ENCODE peak calls at places on chromosomes 13 and 19, in six cellular contexts. One of them, this sample, is unnamed.

GRCh38 chr13:112445411-112446271 is 69.5 kb downstream of the SPACA7 start:
- DNase-seq in ovary: no peak
- DNase-seq in upper lobe of left lung: peak; percentile 16
- DNase-seq in uterus: no peak
- DNase-seq in cardiac muscle cell: no peak
- DNase-seq in naive thymus-derived CD4-positive, alpha-beta T cell: no peak
- DNase-seq in this sample: no peak

GRCh38 chr19:35861640-35862160 is 5.0 kb downstream of the KIRREL2 start:
- DNase-seq in ovary: no peak
- DNase-seq in upper lobe of left lung: no peak
- DNase-seq in uterus: no peak
- DNase-seq in cardiac muscle cell: no peak
- DNase-seq in naive thymus-derived CD4-positive, alpha-beta T cell: no peak
- DNase-seq in this sample: no peak

GRCh38 chr19:5958851-5959122 is 19.2 kb downstream of the RANBP3 start:
- DNase-seq in ovary: no peak
- DNase-seq in upper lobe of left lung: no peak
- DNase-seq in uterus: no peak
- DNase-seq in cardiac muscle cell: no peak
- DNase-seq in naive thymus-derived CD4-positive, alpha-beta T cell: no peak
- DNase-seq in this sample: no peak

GRCh38 chr19:19482785-19483625 is 32.3 kb downstream of the TSSK6 start:
- DNase-seq in ovary: no peak
- DNase-seq in upper lobe of left lung: no peak
- DNase-seq in uterus: no peak
- DNase-seq in cardiac muscle cell: no peak
- DNase-seq in naive thymus-derived CD4-positive, alpha-beta T cell: no peak
- DNase-seq in this sample: no peak

GRCh38 chr13:31965361-31966066 is 66.1 kb upstream of the FRY start:
- DNase-seq in ovary: no peak
- DNase-seq in upper lobe of left lung: no peak
- DNase-seq in uterus: no peak
- DNase-seq in cardiac muscle cell: no peak
- DNase-seq in naive thymus-derived CD4-positive, alpha-beta T cell: no peak
- DNase-seq in this sample: peak; percentile 54

GRCh38 chr19:23799321-23799720 is 40.6 kb upstream of the ZNF681 start:
- DNase-seq in ovary: no peak
- DNase-seq in upper lobe of left lung: no peak
- DNase-seq in uterus: no peak
- DNase-seq in cardiac muscle cell: peak; percentile 9
- DNase-seq in naive thymus-derived CD4-positive, alpha-beta T cell: peak; percentile 66
- DNase-seq in this sample: no peak

GRCh38 chr19:11181488-11181887 is 15.9 kb downstream of the KANK2 start:
- DNase-seq in ovary: no peak
- DNase-seq in upper lobe of left lung: no peak
- DNase-seq in uterus: no peak
- DNase-seq in cardiac muscle cell: no peak
- DNase-seq in naive thymus-derived CD4-positive, alpha-beta T cell: no peak
- DNase-seq in this sample: no peak

GRCh38 chr19:39696418-39696817 is 7.9 kb upstream of the LGALS14 start:
- DNase-seq in ovary: no peak
- DNase-seq in upper lobe of left lung: no peak
- DNase-seq in uterus: no peak
- DNase-seq in cardiac muscle cell: no peak
- DNase-seq in naive thymus-derived CD4-positive, alpha-beta T cell: no peak
- DNase-seq in this sample: no peak

GRCh38 chr19:52622261-52622660 is 15.9 kb downstream of the ZNF83 start:
- DNase-seq in ovary: no peak
- DNase-seq in upper lobe of left lung: no peak
- DNase-seq in uterus: no peak
- DNase-seq in cardiac muscle cell: peak; percentile 9
- DNase-seq in naive thymus-derived CD4-positive, alpha-beta T cell: no peak
- DNase-seq in this sample: no peak

GRCh38 chr13:37960427-37960826 is 90.9 kb upstream of the TRPC4 start:
- DNase-seq in ovary: no peak
- DNase-seq in upper lobe of left lung: no peak
- DNase-seq in uterus: no peak
- DNase-seq in cardiac muscle cell: no peak
- DNase-seq in naive thymus-derived CD4-positive, alpha-beta T cell: no peak
- DNase-seq in this sample: no peak

DNA sequence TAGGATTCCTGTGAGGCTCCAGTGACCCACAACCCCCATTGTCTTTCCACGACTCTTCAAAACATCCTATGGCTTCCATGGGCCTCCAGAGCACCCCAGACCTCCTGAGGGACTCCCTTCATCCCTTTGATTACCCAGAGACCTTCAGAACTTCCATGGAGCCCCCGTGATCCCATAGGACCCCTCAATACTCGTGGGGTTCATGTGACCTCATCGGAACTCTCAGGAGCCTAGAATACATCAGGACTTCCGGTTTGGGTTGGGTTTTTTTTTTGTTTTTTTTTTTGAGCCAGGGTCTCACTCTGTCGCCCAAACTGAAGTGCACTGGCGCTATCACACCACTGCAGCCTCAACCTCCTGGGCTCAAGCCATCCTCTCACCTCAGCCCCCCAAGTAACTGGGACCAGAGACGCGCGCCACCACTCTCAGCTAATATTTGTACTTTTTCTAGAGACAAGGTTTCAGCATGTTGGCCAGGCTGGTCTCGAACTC is 778 bp downstream of the ALDH16A1 start:
- DNase-seq in ovary: peak; percentile 48
- DNase-seq in upper lobe of left lung: no peak
- DNase-seq in uterus: no peak
- DNase-seq in cardiac muscle cell: no peak
- DNase-seq in naive thymus-derived CD4-positive, alpha-beta T cell: no peak
- DNase-seq in this sample: no peak
- H3K4me1 ChIP-seq in ovary: no peaks in the 10 kb centered on the region
- H3K4me1 ChIP-seq in upper lobe of left lung: peaks cover 45% of the 10 kb centered on the region
- H3K4me1 ChIP-seq in uterus: peaks cover 2% of the 10 kb centered on the region
- H3K4me1 ChIP-seq in cardiac muscle cell: peaks cover 2% of the 10 kb centered on the region
- H3K4me1 ChIP-seq in naive thymus-derived CD4-positive, alpha-beta T cell: peaks cover 15% of the 10 kb centered on the region
- H3K4me1 ChIP-seq in this sample: peaks cover 11% of the 10 kb centered on the region

DNA sequence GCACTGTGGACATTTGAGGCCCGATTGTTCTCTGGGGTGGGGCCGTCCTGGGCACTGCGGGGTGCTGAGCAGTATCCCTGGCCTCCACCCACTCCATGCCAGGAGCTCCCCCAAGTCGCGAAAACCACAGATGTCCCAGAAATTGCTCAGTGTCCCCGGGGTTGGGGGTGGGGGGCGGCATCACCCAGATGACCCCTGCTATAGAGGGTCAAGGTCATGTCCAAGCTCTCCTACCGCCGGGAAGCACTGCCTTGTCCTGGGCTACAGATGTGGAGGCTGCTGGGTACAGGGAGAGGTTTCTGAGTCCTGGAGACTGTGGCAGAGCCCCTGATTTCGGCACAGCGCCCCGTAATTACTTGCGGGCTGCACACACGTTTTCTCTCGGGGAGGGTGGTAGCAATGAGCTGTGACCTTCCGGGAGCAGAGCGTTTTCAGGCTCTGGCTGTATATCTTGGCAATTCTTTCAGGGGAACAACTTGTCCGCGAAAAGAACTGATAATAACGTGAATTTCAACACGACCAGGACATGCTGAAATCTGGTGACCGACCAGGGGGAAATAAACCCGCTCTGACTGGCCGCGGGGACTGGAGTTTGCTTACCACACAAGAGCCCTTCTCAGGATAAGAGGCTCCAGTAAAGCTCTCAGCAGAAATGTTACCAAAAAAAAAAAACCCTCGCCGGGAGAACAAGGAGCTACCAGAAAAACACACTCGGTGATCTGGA is 68.1 kb downstream of the GNG7 start:
- DNase-seq in ovary: no peak
- DNase-seq in upper lobe of left lung: peak; percentile 91
- DNase-seq in uterus: no peak
- DNase-seq in cardiac muscle cell: peak; percentile 52
- DNase-seq in naive thymus-derived CD4-positive, alpha-beta T cell: no peak
- DNase-seq in this sample: no peak
- H3K4me1 ChIP-seq in ovary: peaks cover 19% of the 10 kb centered on the region
- H3K4me1 ChIP-seq in upper lobe of left lung: peaks cover 63% of the 10 kb centered on the region
- H3K4me1 ChIP-seq in uterus: no peaks in the 10 kb centered on the region
- H3K4me1 ChIP-seq in cardiac muscle cell: peaks cover 13% of the 10 kb centered on the region
- H3K4me1 ChIP-seq in naive thymus-derived CD4-positive, alpha-beta T cell: peaks cover 11% of the 10 kb centered on the region
- H3K4me1 ChIP-seq in this sample: peaks cover 3% of the 10 kb centered on the region

GRCh38 chr19:1657632-1658445 is 5.4 kb upstream of the TCF3 start:
- DNase-seq in ovary: no peak
- DNase-seq in upper lobe of left lung: peak; percentile 34
- DNase-seq in uterus: no peak
- DNase-seq in cardiac muscle cell: no peak
- DNase-seq in naive thymus-derived CD4-positive, alpha-beta T cell: no peak
- DNase-seq in this sample: no peak
- H3K4me1 ChIP-seq in ovary: no peaks in the 10 kb centered on the region
- H3K4me1 ChIP-seq in upper lobe of left lung: peaks cover 15% of the 10 kb centered on the region
- H3K4me1 ChIP-seq in uterus: no peaks in the 10 kb centered on the region
- H3K4me1 ChIP-seq in cardiac muscle cell: no peaks in the 10 kb centered on the region
- H3K4me1 ChIP-seq in naive thymus-derived CD4-positive, alpha-beta T cell: no peaks in the 10 kb centered on the region
- H3K4me1 ChIP-seq in this sample: no peaks in the 10 kb centered on the region

DNA sequence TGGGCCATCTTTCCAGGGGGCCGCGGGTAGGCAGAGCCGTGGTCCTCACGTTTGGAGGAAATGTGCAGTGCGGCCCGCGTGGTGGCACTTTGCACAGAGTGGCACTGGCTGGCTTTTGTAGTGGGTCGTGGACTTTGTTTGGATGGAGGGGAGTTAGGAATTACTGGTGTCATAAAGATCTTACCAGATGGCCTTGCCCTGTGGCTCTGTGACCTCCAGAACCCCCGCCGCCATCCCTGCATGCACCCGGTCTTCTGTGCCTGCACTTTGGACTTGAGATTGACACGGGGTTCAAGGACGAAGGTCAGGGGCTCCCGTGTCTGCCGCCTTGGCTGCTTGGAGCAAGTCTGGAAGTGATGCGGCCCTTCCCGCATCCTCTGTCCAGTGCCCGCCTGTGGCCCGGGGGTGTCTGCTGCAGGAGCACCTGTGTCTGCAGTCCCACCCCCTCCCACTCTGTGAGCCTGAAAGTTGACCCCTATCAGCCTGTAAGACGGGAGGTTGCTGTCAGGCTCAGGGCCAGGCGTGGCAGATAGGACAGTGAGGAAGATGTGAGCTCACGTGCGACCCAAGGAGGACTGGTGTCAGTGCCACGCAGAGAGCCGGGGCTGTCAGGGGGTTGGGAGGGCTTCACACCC is 2.2 kb downstream of the GNA11 start:
- DNase-seq in ovary: no peak
- DNase-seq in upper lobe of left lung: no peak
- DNase-seq in uterus: no peak
- DNase-seq in cardiac muscle cell: no peak
- DNase-seq in naive thymus-derived CD4-positive, alpha-beta T cell: no peak
- DNase-seq in this sample: no peak
- H3K4me1 ChIP-seq in ovary: peaks cover 39% of the 10 kb centered on the region
- H3K4me1 ChIP-seq in upper lobe of left lung: peaks cover 73% of the 10 kb centered on the region
- H3K4me1 ChIP-seq in uterus: no peaks in the 10 kb centered on the region
- H3K4me1 ChIP-seq in cardiac muscle cell: peaks cover 20% of the 10 kb centered on the region
- H3K4me1 ChIP-seq in naive thymus-derived CD4-positive, alpha-beta T cell: peaks cover 20% of the 10 kb centered on the region
- H3K4me1 ChIP-seq in this sample: peaks cover 36% of the 10 kb centered on the region

DNA sequence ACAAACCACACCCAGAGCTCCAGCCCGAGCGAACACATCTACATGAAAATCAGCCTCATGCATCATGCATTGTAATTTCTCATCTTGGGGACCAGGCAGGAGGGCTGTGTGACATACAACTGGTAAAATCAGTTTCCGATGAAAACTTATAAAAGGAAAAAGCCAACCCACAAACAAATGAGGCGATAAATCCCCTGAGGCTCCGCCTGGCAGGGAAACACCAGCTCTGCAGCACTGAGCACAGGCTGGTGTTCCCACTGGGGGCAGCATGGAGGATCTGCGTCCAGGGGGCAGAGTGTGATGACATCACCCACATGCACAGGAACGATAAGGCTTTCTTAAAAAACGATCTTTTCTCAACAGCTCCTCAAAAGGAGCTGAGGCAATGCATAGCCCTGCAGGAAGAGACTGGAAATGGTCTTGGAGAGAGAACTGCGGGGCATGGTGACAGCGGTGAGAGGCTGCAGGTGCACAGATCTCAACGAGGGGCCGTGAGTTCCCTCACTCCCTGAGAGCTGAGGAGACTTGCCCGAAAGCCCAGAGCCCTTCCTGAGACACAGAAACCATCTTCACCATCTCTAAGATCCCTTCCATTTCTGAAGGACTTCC is 24.6 kb downstream of the SH3GL1 start:
- DNase-seq in ovary: peak; percentile 46
- DNase-seq in upper lobe of left lung: no peak
- DNase-seq in uterus: peak; percentile 52
- DNase-seq in cardiac muscle cell: no peak
- DNase-seq in naive thymus-derived CD4-positive, alpha-beta T cell: no peak
- DNase-seq in this sample: peak; percentile 62
- H3K4me1 ChIP-seq in ovary: peaks cover 44% of the 10 kb centered on the region
- H3K4me1 ChIP-seq in upper lobe of left lung: peaks cover 95% of the 10 kb centered on the region
- H3K4me1 ChIP-seq in uterus: peaks cover 22% of the 10 kb centered on the region
- H3K4me1 ChIP-seq in cardiac muscle cell: peaks cover 31% of the 10 kb centered on the region
- H3K4me1 ChIP-seq in naive thymus-derived CD4-positive, alpha-beta T cell: peaks cover 28% of the 10 kb centered on the region
- H3K4me1 ChIP-seq in this sample: peaks cover 52% of the 10 kb centered on the region

DNA sequence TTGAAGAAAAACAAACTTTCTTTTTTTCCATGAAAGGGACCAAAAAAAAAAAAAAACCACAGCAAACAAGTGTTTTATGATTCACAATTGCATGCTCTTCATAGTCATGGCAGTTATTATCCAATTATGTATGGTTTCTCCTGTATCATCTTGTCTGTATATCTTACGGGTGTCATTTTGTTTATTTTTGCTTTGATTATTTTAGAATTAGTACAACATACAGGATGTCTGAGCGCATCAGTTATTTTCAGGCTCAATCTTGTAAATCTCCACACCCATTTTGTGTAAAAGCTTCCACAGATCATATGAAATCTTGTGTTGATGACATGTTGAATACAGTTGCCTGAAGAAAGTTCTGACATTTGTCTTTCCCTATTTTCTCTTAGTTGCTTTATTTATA is 280.3 kb downstream of the KLF5 start:
- DNase-seq in ovary: no peak
- DNase-seq in upper lobe of left lung: no peak
- DNase-seq in uterus: no peak
- DNase-seq in cardiac muscle cell: no peak
- DNase-seq in naive thymus-derived CD4-positive, alpha-beta T cell: no peak
- DNase-seq in this sample: no peak
- H3K4me1 ChIP-seq in ovary: no peaks in the 10 kb centered on the region
- H3K4me1 ChIP-seq in upper lobe of left lung: no peaks in the 10 kb centered on the region
- H3K4me1 ChIP-seq in uterus: no peaks in the 10 kb centered on the region
- H3K4me1 ChIP-seq in cardiac muscle cell: no peaks in the 10 kb centered on the region
- H3K4me1 ChIP-seq in naive thymus-derived CD4-positive, alpha-beta T cell: no peaks in the 10 kb centered on the region
- H3K4me1 ChIP-seq in this sample: peaks cover 7% of the 10 kb centered on the region

This sample was measured in endothelial cell of umbilical vein.